ENCODE peak calls at places on chromosomes 1 and 21, in four cellular contexts. I is lung, Z is MCF 10A, H is K562. G is an unnamed sample.

GRCh38 chr1:8731162-8731561 is 86.3 kb downstream of the RERE start:
- DNase-seq in I (no peak), Z (no peak), H (no peak), G (no peak)

GRCh38 chr1:93453911-93454310 is 6.0 kb downstream of the FNBP1L start:
- DNase-seq in I (no peak), Z (peak; percentile 33), H (no peak), G (no peak)

GRCh38 chr1:54498383-54499096 is 49.5 kb upstream of the ACOT11 start:
- DNase-seq in I (no peak), Z (no peak), H (no peak), G (no peak)

GRCh38 chr1:193355179-193355578 is 168.8 kb upstream of the B3GALT2 start:
- DNase-seq in I (no peak), Z (peak; percentile 77), H (no peak), G (no peak)

GRCh38 chr1:204558467-204558866 is 42.3 kb downstream of the MDM4 start:
- DNase-seq in I (no peak), Z (no peak), H (no peak), G (no peak)

GRCh38 chr1:42913426-42914091 is 45.1 kb downstream of the SLC2A1 start:
- DNase-seq in I (peak; percentile 68), Z (peak; percentile 88), H (peak; percentile 86), G (peak; percentile 52)

GRCh38 chr1:172537827-172538391 is 5.0 kb downstream of the SUCO start:
- DNase-seq in I (no peak), Z (no peak), H (no peak), G (no peak)

GRCh38 chr1:183582021-183582746 is 8.1 kb downstream of the NCF2 start:
- DNase-seq in I (no peak), Z (no peak), H (no peak), G (no peak)

GRCh38 chr1:240687820-240688219 is 75.9 kb upstream of the GREM2 start:
- DNase-seq in I (no peak), Z (no peak), H (no peak), G (no peak)

GRCh38 chr1:67534627-67535065 is 104.4 kb upstream of the SERBP1 start:
- DNase-seq in I (peak; percentile 55), Z (no peak), H (peak; percentile 61), G (no peak)

GRCh38 chr1:218357211-218357892 is 12.2 kb downstream of the TGFB2 start:
- DNase-seq in I (no peak), Z (no peak), H (no peak), G (no peak)

GRCh38 chr1:19476440-19477190 is 8.7 kb downstream of the CAPZB start:
- DNase-seq in I (no peak), Z (no peak), H (peak; percentile 54), G (no peak)

GRCh38 chr1:160220301-160220700 is 15.1 kb downstream of the PEA15 start:
- DNase-seq in I (no peak), Z (no peak), H (no peak), G (no peak)

GRCh38 chr1:221701570-221702186 is 40.2 kb downstream of the DUSP10 start:
- DNase-seq in I (no peak), Z (no peak), H (no peak), G (no peak)

GRCh38 chr21:44881586-44881939 is 8.1 kb upstream of the PTTG1IP start:
- DNase-seq in I (no peak), Z (no peak), H (no peak), G (no peak)

GRCh38 chr1:5975133-5975880 is 16.9 kb downstream of the NPHP4 start:
- DNase-seq in I (no peak), Z (peak; percentile 53), H (peak; percentile 29), G (peak; percentile 63)

GRCh38 chr1:231354330-231355020 is 16.4 kb downstream of the SPRTN start:
- DNase-seq in I (no peak), Z (no peak), H (peak; percentile 47), G (no peak)

GRCh38 chr1:41888756-41889155 is 30.0 kb downstream of the HIVEP3 start:
- DNase-seq in I (no peak), Z (no peak), H (no peak), G (no peak)

GRCh38 chr21:15837603-15838002 is 107.8 kb downstream of the USP25 start:
- DNase-seq in I (no peak), Z (peak; percentile 25), H (no peak), G (no peak)

GRCh38 chr1:181255270-181255929 is 166.9 kb downstream of the IER5 start:
- DNase-seq in I (no peak), Z (peak; percentile 100), H (no peak), G (no peak)

GRCh38 chr1:22652881-22653316 is at the start of gene C1QB:
- DNase-seq in I (peak; percentile 46), Z (no peak), H (no peak), G (no peak)

GRCh38 chr1:15028117-15028516 is 125.4 kb upstream of the TMEM51 start:
- DNase-seq in I (peak; percentile 50), Z (no peak), H (no peak), G (no peak)

GRCh38 chr1:70436617-70437236 is 25.7 kb downstream of the CTH start:
- DNase-seq in I (no peak), Z (no peak), H (peak; percentile 14), G (no peak)

GRCh38 chr21:42557420-42557819 is 43.8 kb downstream of the SLC37A1 start:
- DNase-seq in I (no peak), Z (no peak), H (no peak), G (no peak)

GRCh38 chr1:232538224-232538942 is 91.5 kb downstream of the SIPA1L2 start:
- DNase-seq in I (no peak), Z (peak; percentile 93), H (no peak), G (no peak)

GRCh38 chr1:208272311-208272710 is 28.1 kb upstream of the PLXNA2 start:
- DNase-seq in I (no peak), Z (no peak), H (no peak), G (no peak)

GRCh38 chr1:201807958-201808632 is 20.9 kb upstream of the IPO9 start:
- DNase-seq in I (no peak), Z (no peak), H (no peak), G (no peak)

GRCh38 chr1:96538001-96538649 is 183.5 kb upstream of the PTBP2 start:
- DNase-seq in I (peak; percentile 41), Z (peak; percentile 10), H (no peak), G (no peak)

GRCh38 chr1:235844776-235845175 is 21.9 kb downstream of the LYST start:
- DNase-seq in I (no peak), Z (no peak), H (no peak), G (no peak)

GRCh38 chr1:167509587-167509986 is 8.7 kb downstream of the CD247 start:
- DNase-seq in I (no peak), Z (no peak), H (no peak), G (no peak)

GRCh38 chr1:147243228-147243685 is 773 bp downstream of the CHD1L start:
- DNase-seq in I (no peak), Z (no peak), H (peak; percentile 60), G (no peak)

GRCh38 chr1:156497078-156497742 is 3.4 kb downstream of the MEF2D start:
- DNase-seq in I (no peak), Z (no peak), H (no peak), G (no peak)

GRCh38 chr1:39407496-39407888 is 83.9 kb upstream of the BMP8A start:
- DNase-seq in I (no peak), Z (no peak), H (no peak), G (no peak)

GRCh38 chr1:165941531-165941930 is 114.1 kb downstream of the UCK2 start:
- DNase-seq in I (no peak), Z (no peak), H (no peak), G (no peak)

GRCh38 chr1:214234635-214235025 is 46.3 kb upstream of the SMYD2 start:
- DNase-seq in I (no peak), Z (no peak), H (no peak), G (no peak)

GRCh38 chr1:207831517-207832327 is 79.2 kb downstream of the CD34 start:
- DNase-seq in I (no peak), Z (no peak), H (peak; percentile 51), G (no peak)

GRCh38 chr1:111565957-111566356 is 53.6 kb upstream of the RAP1A start:
- DNase-seq in I (no peak), Z (no peak), H (no peak), G (no peak)

GRCh38 chr1:18943162-18943561 is 13.3 kb downstream of the IFFO2 start:
- DNase-seq in I (no peak), Z (no peak), H (no peak), G (no peak)